ENCODE peak calls at places on chromosome 17, in eight cellular contexts. S is transverse colon, N is sigmoid colon, W is uterus, F is stomach, H is body of pancreas, M is IMR-90, Y is NB4. D is an unnamed sample.

GRCh38 chr17:31802502-31802901 is 56.5 kb downstream of the COPRS start:
- DNase-seq in S (no peak), N (peak; percentile 49), W (no peak), F (no peak), H (no peak), M (no peak), Y (peak; percentile 92), D (no peak)

GRCh38 chr17:44940321-44940720 is 7.3 kb downstream of the KIF18B start:
- DNase-seq in S (no peak), N (peak; percentile 6), W (no peak), F (no peak), H (peak; percentile 51), M (no peak), Y (no peak), D (no peak)

GRCh38 chr17:5516060-5516792 is 29.9 kb downstream of the MIS12 start:
- DNase-seq in S (no peak), N (no peak), W (peak; percentile 49), F (no peak), H (no peak), M (peak; percentile 100), Y (peak; percentile 48), D (no peak)

GRCh38 chr17:78868391-78868790 is 27.8 kb upstream of the USP36 start:
- DNase-seq in S (no peak), N (no peak), W (no peak), F (no peak), H (no peak), M (peak; percentile 86), Y (no peak), D (no peak)

GRCh38 chr17:7043544-7044268 is at the start of gene SLC16A11:
- DNase-seq in S (peak; percentile 58), N (no peak), W (no peak), F (peak; percentile 59), H (peak; percentile 59), M (peak; percentile 21), Y (peak; percentile 54), D (no peak)

GRCh38 chr17:37507108-37507507 is 17.4 kb downstream of the DUSP14 start:
- DNase-seq in S (no peak), N (no peak), W (no peak), F (no peak), H (no peak), M (no peak), Y (no peak), D (no peak)

GRCh38 chr17:42438600-42439567 is 15.8 kb upstream of the CAVIN1 start:
- DNase-seq in S (peak; percentile 56), N (no peak), W (no peak), F (peak; percentile 46), H (peak; percentile 25), M (no peak), Y (peak; percentile 47), D (peak; percentile 41)

GRCh38 chr17:15377608-15378007 is 36.2 kb upstream of the TEKT3 start:
- DNase-seq in S (no peak), N (no peak), W (no peak), F (no peak), H (peak; percentile 52), M (peak; percentile 54), Y (no peak), D (no peak)

GRCh38 chr17:18040287-18040858 is 1.2 kb downstream of the GID4 start:
- DNase-seq in S (no peak), N (no peak), W (no peak), F (no peak), H (no peak), M (no peak), Y (peak; percentile 24), D (no peak)

GRCh38 chr17:11980813-11981212 is 16.5 kb downstream of the ZNF18 start:
- DNase-seq in S (no peak), N (no peak), W (no peak), F (no peak), H (no peak), M (no peak), Y (peak; percentile 22), D (peak; percentile 36)

GRCh38 chr17:17824119-17824779 is 12.5 kb downstream of the SREBF1 start:
- DNase-seq in S (no peak), N (no peak), W (peak; percentile 41), F (no peak), H (no peak), M (no peak), Y (no peak), D (no peak)

GRCh38 chr17:34287858-34288257 is 2.3 kb downstream of the CCL11 start:
- DNase-seq in S (no peak), N (no peak), W (no peak), F (no peak), H (no peak), M (no peak), Y (no peak), D (no peak)

GRCh38 chr17:78391051-78391431 is 12.6 kb downstream of the PGS1 start:
- DNase-seq in S (no peak), N (no peak), W (no peak), F (no peak), H (no peak), M (no peak), Y (no peak), D (no peak)

GRCh38 chr17:74654742-74655141 is 31.2 kb upstream of the CD300E start:
- DNase-seq in S (no peak), N (no peak), W (no peak), F (no peak), H (no peak), M (no peak), Y (no peak), D (no peak)

GRCh38 chr17:8904686-8905085 is 37.2 kb upstream of the PIK3R6 start:
- DNase-seq in S (no peak), N (no peak), W (no peak), F (no peak), H (no peak), M (no peak), Y (no peak), D (no peak)

GRCh38 chr17:50348522-50349240 is 2.8 kb downstream of the XYLT2 start:
- DNase-seq in S (no peak), N (peak; percentile 63), W (no peak), F (peak; percentile 58), H (no peak), M (peak; percentile 53), Y (no peak), D (no peak)

GRCh38 chr17:1776857-1777256 is 15.0 kb downstream of the SERPINF1 start:
- DNase-seq in S (no peak), N (no peak), W (no peak), F (no peak), H (no peak), M (no peak), Y (no peak), D (no peak)
- TF ChIP-seq POLR2A in S (no peak), N (no peak), W (no peak), F (no peak), H (no peak), M (no peak), Y (no peak), D (no peak)

DNA sequence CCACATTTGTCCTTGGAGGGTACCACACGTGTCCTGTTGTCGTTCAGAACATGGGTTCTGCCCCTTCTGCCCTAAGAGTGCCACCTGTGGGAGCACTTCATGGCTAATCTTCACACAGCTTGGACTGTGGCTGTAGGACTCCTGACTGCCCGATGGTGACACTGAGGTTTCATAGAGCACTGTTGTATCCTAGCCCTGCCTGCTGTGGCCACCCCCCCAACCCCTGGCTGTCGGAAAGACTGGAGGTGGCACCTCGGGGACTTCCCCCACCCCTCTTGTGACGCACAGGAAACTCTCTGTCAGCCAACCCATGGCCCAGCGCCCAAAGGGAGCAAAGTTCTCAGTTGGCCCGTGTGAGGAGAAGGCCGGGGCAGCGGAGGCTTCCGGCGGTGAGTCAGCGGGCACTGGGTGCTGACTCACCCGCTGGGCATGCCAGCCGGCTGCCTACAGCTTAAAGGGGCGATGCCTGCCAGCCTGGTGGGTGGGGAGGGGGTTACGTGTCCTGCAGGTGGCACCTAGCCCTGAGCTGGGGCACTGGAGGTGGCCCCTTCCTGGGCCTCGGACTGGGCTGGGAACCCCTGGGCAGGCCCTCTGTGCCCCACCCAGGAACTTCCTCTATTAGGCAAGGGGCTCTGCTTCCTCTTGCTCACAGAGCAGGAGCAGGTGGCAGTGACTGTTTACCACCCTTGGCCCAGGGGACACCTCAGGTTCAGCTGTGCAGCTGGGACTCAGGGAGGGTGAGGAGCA is 3.4 kb downstream of the MAP2K3 start:
- DNase-seq in S (peak; percentile 99), N (peak; percentile 98), W (peak; percentile 92), F (peak; percentile 99), H (peak; percentile 99), M (peak; percentile 97), Y (peak; percentile 99), D (peak; percentile 89)
- TF ChIP-seq POLR2A in S (peak; percentile 67), N (peak; percentile 49), W (no peak), F (no peak), H (peak; percentile 87), M (peak; percentile 93), Y (peak; percentile 20), D (peak; percentile 91)

DNA sequence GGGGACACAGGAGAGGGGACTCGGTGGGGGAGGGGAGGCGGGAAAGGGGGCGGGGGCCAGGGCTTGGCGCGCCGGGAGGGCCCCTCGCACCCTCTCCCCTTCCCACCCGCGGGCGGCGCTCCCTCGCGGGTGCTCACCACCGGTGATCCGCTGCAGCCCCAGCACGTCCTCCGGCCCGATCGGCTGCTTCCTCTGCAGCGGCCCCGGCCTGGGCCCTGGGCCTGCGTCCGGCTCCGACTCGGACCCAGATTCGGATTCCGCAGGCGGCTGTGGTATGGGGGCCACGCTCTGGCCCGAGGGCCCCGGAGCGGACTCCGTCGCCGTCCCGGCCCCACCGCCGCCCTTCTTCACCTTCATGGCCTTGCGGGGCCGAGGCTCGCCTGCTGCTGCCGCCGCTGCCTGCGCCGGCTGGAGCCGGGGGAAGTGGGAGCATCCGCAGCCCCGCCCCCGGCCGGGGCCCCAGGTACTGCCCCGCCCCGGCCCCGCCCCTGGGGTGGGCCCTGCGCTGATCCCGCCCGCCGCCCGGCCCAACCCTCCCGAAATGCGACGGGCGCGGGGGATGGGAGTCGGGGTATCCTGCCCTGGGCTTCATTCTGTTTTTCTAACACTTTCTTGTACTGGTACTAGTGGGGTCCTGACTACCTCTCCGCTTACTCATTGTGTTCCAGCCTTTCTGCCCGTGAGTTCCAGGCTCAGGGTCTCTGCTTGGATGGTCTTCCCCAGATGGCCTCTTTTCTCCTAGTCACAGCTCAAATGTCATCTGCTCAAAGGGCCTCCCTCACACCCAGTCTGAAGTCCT is at the start of gene UNC119:
- DNase-seq in S (peak; percentile 87), N (peak; percentile 82), W (peak; percentile 62), F (peak; percentile 85), H (peak; percentile 83), M (peak; percentile 46), Y (peak; percentile 84), D (peak; percentile 66)
- TF ChIP-seq POLR2A in S (peak; percentile 53), N (peak; percentile 22), W (peak; percentile 18), F (no peak), H (peak; percentile 77), M (peak; percentile 41), Y (peak; percentile 70), D (no peak)

GRCh38 chr17:38746893-38747384 is 1.2 kb downstream of the PCGF2 start:
- DNase-seq in S (no peak), N (no peak), W (no peak), F (no peak), H (no peak), M (no peak), Y (no peak), D (no peak)

GRCh38 chr17:38749222-38750043 is 1.3 kb upstream of the PCGF2 start:
- DNase-seq in S (peak; percentile 84), N (peak; percentile 95), W (peak; percentile 91), F (peak; percentile 81), H (peak; percentile 82), M (peak; percentile 52), Y (no peak), D (peak; percentile 31)

GRCh38 chr17:38747385-38748328 is 479 bp downstream of the PCGF2 start:
- DNase-seq in S (peak; percentile 57), N (no peak), W (peak; percentile 55), F (no peak), H (no peak), M (no peak), Y (no peak), D (no peak)

GRCh38 chr17:38750044-38750311 is 1.8 kb upstream of the PCGF2 start:
- DNase-seq in S (no peak), N (no peak), W (no peak), F (no peak), H (no peak), M (no peak), Y (no peak), D (no peak)

GRCh38 chr17:38748329-38749221 is at the start of gene PCGF2:
- DNase-seq in S (peak; percentile 88), N (peak; percentile 94), W (peak; percentile 96), F (peak; percentile 85), H (peak; percentile 87), M (peak; percentile 89), Y (no peak), D (no peak)
- TF ChIP-seq POLR2A in S (peak; percentile 45), N (no peak), W (peak; percentile 33), F (no peak), H (peak; percentile 53), M (no peak), Y (no peak), D (no peak)

D was measured in erythroblast.